ENCODE peak calls at places on chromosomes 5 and 9, in six cellular contexts. V is hippocampal formation, D is HCEC 1CT, K is MV-4-11, C is upper lobe of right lung, X is anterior cingulate cortex. P is an unnamed sample.

GRCh38 chr5:82336566-82337351 is 58.6 kb upstream of the RPS23 start:
- DNase-seq in V (no peak), D (no peak), K (no peak), C (no peak), X (no peak), P (no peak)

GRCh38 chr9:86730165-86730928 is 217.0 kb downstream of the GAS1 start:
- DNase-seq in V (no peak), D (no peak), K (no peak), C (no peak), X (no peak), P (no peak)

GRCh38 chr9:70021026-70021571 is 22.5 kb upstream of the MAMDC2 start:
- DNase-seq in V (peak; percentile 59), D (peak; percentile 92), K (no peak), C (no peak), X (peak; percentile 64), P (peak; percentile 26)

GRCh38 chr9:93133641-93134017 is 422 bp downstream of the NINJ1 start:
- DNase-seq in V (no peak), D (peak; percentile 74), K (peak; percentile 81), C (peak; percentile 88), X (peak; percentile 53), P (peak; percentile 41)

GRCh38 chr5:33299621-33300208 is 141.1 kb upstream of the TARS1 start:
- DNase-seq in V (no peak), D (peak; percentile 71), K (peak; percentile 94), C (no peak), X (no peak), P (peak; percentile 2)

GRCh38 chr9:112061152-112061740 is 113.9 kb downstream of the SUSD1 start:
- DNase-seq in V (peak; percentile 47), D (peak; percentile 99), K (peak; percentile 99), C (peak; percentile 67), X (no peak), P (no peak)

GRCh38 chr5:37859805-37860204 is 20.0 kb upstream of the GDNF start:
- DNase-seq in V (no peak), D (no peak), K (peak; percentile 89), C (no peak), X (no peak), P (no peak)

GRCh38 chr5:82349651-82350050 is 71.5 kb upstream of the RPS23 start:
- DNase-seq in V (no peak), D (peak; percentile 13), K (peak; percentile 16), C (no peak), X (no peak), P (no peak)

GRCh38 chr5:41542183-41542582 is 31.8 kb upstream of the PLCXD3 start:
- DNase-seq in V (no peak), D (no peak), K (no peak), C (no peak), X (no peak), P (no peak)

GRCh38 chr5:40570408-40571129 is 109.1 kb upstream of the PTGER4 start:
- DNase-seq in V (no peak), D (peak; percentile 80), K (no peak), C (no peak), X (no peak), P (no peak)

GRCh38 chr5:82314964-82315728 is 37.0 kb upstream of the RPS23 start:
- DNase-seq in V (no peak), D (no peak), K (peak; percentile 87), C (no peak), X (no peak), P (no peak)

GRCh38 chr9:89839952-89840351 is 235.1 kb downstream of the GADD45G start:
- DNase-seq in V (no peak), D (no peak), K (no peak), C (no peak), X (no peak), P (no peak)

GRCh38 chr9:71608021-71608420 is 160.3 kb downstream of the CEMIP2 start:
- DNase-seq in V (no peak), D (no peak), K (no peak), C (no peak), X (no peak), P (no peak)

GRCh38 chr5:129367883-129368282 is 92.2 kb upstream of the ADAMTS19 start:
- DNase-seq in V (no peak), D (peak; percentile 74), K (peak; percentile 84), C (no peak), X (no peak), P (no peak)

GRCh38 chr9:120902286-120902685 is 24.3 kb downstream of the TRAF1 start:
- DNase-seq in V (no peak), D (no peak), K (no peak), C (no peak), X (no peak), P (no peak)